ENCODE peak calls at places on chromosomes 2 and 18, in ten cellular contexts. One of them, this sample, is unnamed.

GRCh38 chr2:188966079-188966571 is 8.0 kb upstream of the COL3A1 start:
- DNase-seq in COR-L47: no peak
- DNase-seq in NCI-H345: no peak
- DNase-seq in kidney: no peak
- DNase-seq in BE2C: no peak
- DNase-seq in Kasumi-1: no peak
- DNase-seq in activated T-cell treated with anti-CD3 and anti-CD28 coated beads for 24 hours: no peak
- DNase-seq in retina: no peak
- DNase-seq in stimulated activated CD8-positive, alpha-beta memory T cell treated with anti-CD3 and anti-CD28 coated beads, Interleukin-4, amount 100 ng/mL, for 1 hour: no peak
- DNase-seq in progenitor cell of endocrine pancreas: no peak
- DNase-seq in this sample: no peak

GRCh38 chr2:97645112-97645699 is 656 bp upstream of the COX5B start:
- DNase-seq in NCI-H345: no peak
- DNase-seq in retina: no peak
- DNase-seq in BE2C: no peak
- DNase-seq in kidney: peak
- DNase-seq in progenitor cell of endocrine pancreas: no peak
- DNase-seq in COR-L47: no peak
- DNase-seq in activated T-cell treated with anti-CD3 and anti-CD28 coated beads for 24 hours: no peak
- DNase-seq in stimulated activated CD8-positive, alpha-beta memory T cell treated with anti-CD3 and anti-CD28 coated beads, Interleukin-4, amount 100 ng/mL, for 1 hour: no peak
- DNase-seq in Kasumi-1: peak
- DNase-seq in this sample: no peak

GRCh38 chr2:220144411-220144810 is 517.0 kb downstream of the SLC4A3 start:
- DNase-seq in stimulated activated CD8-positive, alpha-beta memory T cell treated with anti-CD3 and anti-CD28 coated beads, Interleukin-4, amount 100 ng/mL, for 1 hour: no peak
- DNase-seq in NCI-H345: no peak
- DNase-seq in kidney: no peak
- DNase-seq in BE2C: no peak
- DNase-seq in activated T-cell treated with anti-CD3 and anti-CD28 coated beads for 24 hours: no peak
- DNase-seq in progenitor cell of endocrine pancreas: no peak
- DNase-seq in retina: no peak
- DNase-seq in COR-L47: no peak
- DNase-seq in Kasumi-1: no peak
- DNase-seq in this sample: no peak

GRCh38 chr2:238285653-238286082 is 2.7 kb downstream of the PER2 start:
- DNase-seq in Kasumi-1: no peak
- DNase-seq in kidney: peak
- DNase-seq in retina: no peak
- DNase-seq in COR-L47: no peak
- DNase-seq in BE2C: no peak
- DNase-seq in stimulated activated CD8-positive, alpha-beta memory T cell treated with anti-CD3 and anti-CD28 coated beads, Interleukin-4, amount 100 ng/mL, for 1 hour: no peak
- DNase-seq in activated T-cell treated with anti-CD3 and anti-CD28 coated beads for 24 hours: no peak
- DNase-seq in NCI-H345: no peak
- DNase-seq in progenitor cell of endocrine pancreas: no peak
- DNase-seq in this sample: peak

GRCh38 chr2:49988301-49988700 is 834.0 kb upstream of the FSHR start:
- DNase-seq in NCI-H345: no peak
- DNase-seq in stimulated activated CD8-positive, alpha-beta memory T cell treated with anti-CD3 and anti-CD28 coated beads, Interleukin-4, amount 100 ng/mL, for 1 hour: no peak
- DNase-seq in retina: no peak
- DNase-seq in kidney: no peak
- DNase-seq in activated T-cell treated with anti-CD3 and anti-CD28 coated beads for 24 hours: no peak
- DNase-seq in BE2C: no peak
- DNase-seq in COR-L47: no peak
- DNase-seq in progenitor cell of endocrine pancreas: no peak
- DNase-seq in Kasumi-1: no peak
- DNase-seq in this sample: no peak

GRCh38 chr2:120352701-120353590 is 7.0 kb downstream of the INHBB start:
- DNase-seq in kidney: peak
- DNase-seq in activated T-cell treated with anti-CD3 and anti-CD28 coated beads for 24 hours: no peak
- DNase-seq in progenitor cell of endocrine pancreas: no peak
- DNase-seq in stimulated activated CD8-positive, alpha-beta memory T cell treated with anti-CD3 and anti-CD28 coated beads, Interleukin-4, amount 100 ng/mL, for 1 hour: no peak
- DNase-seq in retina: no peak
- DNase-seq in NCI-H345: no peak
- DNase-seq in Kasumi-1: no peak
- DNase-seq in COR-L47: no peak
- DNase-seq in BE2C: no peak
- DNase-seq in this sample: no peak

GRCh38 chr2:30777662-30778505 is 29.4 kb downstream of the CAPN13 start:
- DNase-seq in NCI-H345: no peak
- DNase-seq in progenitor cell of endocrine pancreas: no peak
- DNase-seq in COR-L47: no peak
- DNase-seq in retina: no peak
- DNase-seq in stimulated activated CD8-positive, alpha-beta memory T cell treated with anti-CD3 and anti-CD28 coated beads, Interleukin-4, amount 100 ng/mL, for 1 hour: no peak
- DNase-seq in BE2C: no peak
- DNase-seq in activated T-cell treated with anti-CD3 and anti-CD28 coated beads for 24 hours: no peak
- DNase-seq in kidney: no peak
- DNase-seq in Kasumi-1: no peak
- DNase-seq in this sample: no peak

GRCh38 chr18:76430636-76431035 is 64.4 kb downstream of the ZNF516 start:
- DNase-seq in retina: no peak
- DNase-seq in BE2C: no peak
- DNase-seq in NCI-H345: no peak
- DNase-seq in COR-L47: no peak
- DNase-seq in kidney: no peak
- DNase-seq in progenitor cell of endocrine pancreas: no peak
- DNase-seq in activated T-cell treated with anti-CD3 and anti-CD28 coated beads for 24 hours: no peak
- DNase-seq in stimulated activated CD8-positive, alpha-beta memory T cell treated with anti-CD3 and anti-CD28 coated beads, Interleukin-4, amount 100 ng/mL, for 1 hour: no peak
- DNase-seq in Kasumi-1: no peak
- DNase-seq in this sample: no peak

GRCh38 chr18:62781893-62782292 is 66.6 kb downstream of the PHLPP1 start:
- DNase-seq in kidney: no peak
- DNase-seq in activated T-cell treated with anti-CD3 and anti-CD28 coated beads for 24 hours: no peak
- DNase-seq in retina: no peak
- DNase-seq in stimulated activated CD8-positive, alpha-beta memory T cell treated with anti-CD3 and anti-CD28 coated beads, Interleukin-4, amount 100 ng/mL, for 1 hour: no peak
- DNase-seq in NCI-H345: peak
- DNase-seq in Kasumi-1: no peak
- DNase-seq in COR-L47: peak
- DNase-seq in BE2C: no peak
- DNase-seq in progenitor cell of endocrine pancreas: no peak
- DNase-seq in this sample: no peak

GRCh38 chr2:229350117-229350805 is 79.2 kb upstream of the PID1 start:
- DNase-seq in progenitor cell of endocrine pancreas: no peak
- DNase-seq in activated T-cell treated with anti-CD3 and anti-CD28 coated beads for 24 hours: no peak
- DNase-seq in BE2C: no peak
- DNase-seq in kidney: no peak
- DNase-seq in Kasumi-1: no peak
- DNase-seq in NCI-H345: no peak
- DNase-seq in retina: no peak
- DNase-seq in COR-L47: no peak
- DNase-seq in stimulated activated CD8-positive, alpha-beta memory T cell treated with anti-CD3 and anti-CD28 coated beads, Interleukin-4, amount 100 ng/mL, for 1 hour: no peak
- DNase-seq in this sample: no peak

GRCh38 chr18:8615397-8616025 is 6.3 kb downstream of the RAB12 start:
- DNase-seq in COR-L47: peak
- DNase-seq in BE2C: peak
- DNase-seq in stimulated activated CD8-positive, alpha-beta memory T cell treated with anti-CD3 and anti-CD28 coated beads, Interleukin-4, amount 100 ng/mL, for 1 hour: no peak
- DNase-seq in activated T-cell treated with anti-CD3 and anti-CD28 coated beads for 24 hours: no peak
- DNase-seq in NCI-H345: peak
- DNase-seq in progenitor cell of endocrine pancreas: no peak
- DNase-seq in Kasumi-1: peak
- DNase-seq in kidney: no peak
- DNase-seq in retina: no peak
- DNase-seq in this sample: no peak

GRCh38 chr2:24050041-24050655 is 607 bp downstream of the FKBP1B start:
- DNase-seq in progenitor cell of endocrine pancreas: peak
- DNase-seq in retina: peak
- DNase-seq in activated T-cell treated with anti-CD3 and anti-CD28 coated beads for 24 hours: no peak
- DNase-seq in kidney: peak
- DNase-seq in NCI-H345: no peak
- DNase-seq in COR-L47: no peak
- DNase-seq in stimulated activated CD8-positive, alpha-beta memory T cell treated with anti-CD3 and anti-CD28 coated beads, Interleukin-4, amount 100 ng/mL, for 1 hour: no peak
- DNase-seq in Kasumi-1: no peak
- DNase-seq in BE2C: peak
- DNase-seq in this sample: no peak

GRCh38 chr2:40680547-40680946 is 228.7 kb upstream of the SLC8A1 start:
- DNase-seq in NCI-H345: no peak
- DNase-seq in BE2C: no peak
- DNase-seq in progenitor cell of endocrine pancreas: no peak
- DNase-seq in stimulated activated CD8-positive, alpha-beta memory T cell treated with anti-CD3 and anti-CD28 coated beads, Interleukin-4, amount 100 ng/mL, for 1 hour: no peak
- DNase-seq in Kasumi-1: no peak
- DNase-seq in COR-L47: no peak
- DNase-seq in activated T-cell treated with anti-CD3 and anti-CD28 coated beads for 24 hours: no peak
- DNase-seq in kidney: no peak
- DNase-seq in retina: no peak
- DNase-seq in this sample: no peak

GRCh38 chr2:43831438-43832294 is 7.0 kb downstream of the ABCG5 start:
- DNase-seq in stimulated activated CD8-positive, alpha-beta memory T cell treated with anti-CD3 and anti-CD28 coated beads, Interleukin-4, amount 100 ng/mL, for 1 hour: no peak
- DNase-seq in activated T-cell treated with anti-CD3 and anti-CD28 coated beads for 24 hours: no peak
- DNase-seq in COR-L47: no peak
- DNase-seq in BE2C: peak
- DNase-seq in retina: peak
- DNase-seq in NCI-H345: peak
- DNase-seq in progenitor cell of endocrine pancreas: no peak
- DNase-seq in kidney: no peak
- DNase-seq in Kasumi-1: no peak
- DNase-seq in this sample: no peak

GRCh38 chr2:17918789-17919188 is 40.3 kb downstream of the KCNS3 start:
- DNase-seq in retina: no peak
- DNase-seq in progenitor cell of endocrine pancreas: no peak
- DNase-seq in activated T-cell treated with anti-CD3 and anti-CD28 coated beads for 24 hours: no peak
- DNase-seq in BE2C: no peak
- DNase-seq in COR-L47: peak
- DNase-seq in stimulated activated CD8-positive, alpha-beta memory T cell treated with anti-CD3 and anti-CD28 coated beads, Interleukin-4, amount 100 ng/mL, for 1 hour: no peak
- DNase-seq in Kasumi-1: peak
- DNase-seq in kidney: no peak
- DNase-seq in NCI-H345: peak
- DNase-seq in this sample: no peak

GRCh38 chr18:354456-354855 is 86.6 kb upstream of the THOC1 start:
- DNase-seq in NCI-H345: no peak
- DNase-seq in kidney: no peak
- DNase-seq in stimulated activated CD8-positive, alpha-beta memory T cell treated with anti-CD3 and anti-CD28 coated beads, Interleukin-4, amount 100 ng/mL, for 1 hour: no peak
- DNase-seq in activated T-cell treated with anti-CD3 and anti-CD28 coated beads for 24 hours: no peak
- DNase-seq in COR-L47: no peak
- DNase-seq in retina: no peak
- DNase-seq in progenitor cell of endocrine pancreas: no peak
- DNase-seq in Kasumi-1: no peak
- DNase-seq in BE2C: no peak
- DNase-seq in this sample: no peak

GRCh38 chr2:15357186-15357585 is 203.9 kb downstream of the NBAS start:
- DNase-seq in BE2C: no peak
- DNase-seq in Kasumi-1: no peak
- DNase-seq in NCI-H345: no peak
- DNase-seq in kidney: no peak
- DNase-seq in progenitor cell of endocrine pancreas: no peak
- DNase-seq in retina: no peak
- DNase-seq in activated T-cell treated with anti-CD3 and anti-CD28 coated beads for 24 hours: no peak
- DNase-seq in COR-L47: no peak
- DNase-seq in stimulated activated CD8-positive, alpha-beta memory T cell treated with anti-CD3 and anti-CD28 coated beads, Interleukin-4, amount 100 ng/mL, for 1 hour: no peak
- DNase-seq in this sample: no peak

GRCh38 chr2:8003462-8004075 is 678.3 kb upstream of the ID2 start:
- DNase-seq in BE2C: peak
- DNase-seq in activated T-cell treated with anti-CD3 and anti-CD28 coated beads for 24 hours: no peak
- DNase-seq in kidney: no peak
- DNase-seq in retina: no peak
- DNase-seq in Kasumi-1: no peak
- DNase-seq in progenitor cell of endocrine pancreas: no peak
- DNase-seq in NCI-H345: no peak
- DNase-seq in COR-L47: peak
- DNase-seq in stimulated activated CD8-positive, alpha-beta memory T cell treated with anti-CD3 and anti-CD28 coated beads, Interleukin-4, amount 100 ng/mL, for 1 hour: no peak
- DNase-seq in this sample: no peak